ENCODE peak calls at places on chromosomes 6 and 20, in seven cellular contexts. W is fibroblast of the aortic adventitia; O is cardiac muscle cell; F is ecto neural progenitor cell; S is H9; Q is posterior vena cava; Y is activated CD4-positive, alpha-beta T cell treated with anti-CD3 and anti-CD28 coated beads, Interleukin-2, amount 50 U/mL, for 1 hour. B is an unnamed sample.

GRCh38 chr6:39816744-39817143 is 24.6 kb downstream of the DAAM2 start:
- DNase-seq in W (peak), O (no peak), F (no peak), S (no peak), Q (no peak), Y (no peak), B (no peak)

GRCh38 chr6:147268254-147268653 is 64.0 kb downstream of the STXBP5 start:
- DNase-seq in W (peak), O (no peak), F (no peak), S (no peak), Q (no peak), Y (no peak), B (no peak)

GRCh38 chr6:90681863-90682262 is 95.0 kb upstream of the MAP3K7 start:
- DNase-seq in W (no peak), O (no peak), F (no peak), S (no peak), Q (no peak), Y (no peak), B (no peak)

GRCh38 chr20:33296206-33296605 is 13.2 kb downstream of the BPIFB1 start:
- DNase-seq in W (no peak), O (no peak), F (no peak), S (no peak), Q (no peak), Y (no peak), B (no peak)

GRCh38 chr6:5379647-5380242 is 118.4 kb downstream of the FARS2 start:
- DNase-seq in W (peak), O (peak), F (no peak), S (peak), Q (no peak), Y (no peak), B (no peak)

GRCh38 chr6:37680668-37681067 is 17.0 kb downstream of the MDGA1 start:
- DNase-seq in W (peak), O (no peak), F (no peak), S (no peak), Q (no peak), Y (no peak), B (no peak)

GRCh38 chr20:57698867-57699275 is 10.9 kb downstream of the PMEPA1 start:
- DNase-seq in W (peak), O (no peak), F (no peak), S (no peak), Q (no peak), Y (no peak), B (no peak)

GRCh38 chr20:5390719-5391118 is 74.0 kb upstream of the PROKR2 start:
- DNase-seq in W (no peak), O (no peak), F (no peak), S (no peak), Q (no peak), Y (no peak), B (no peak)

GRCh38 chr6:22892452-22892851 is 323.1 kb downstream of the HDGFL1 start:
- DNase-seq in W (peak), O (no peak), F (no peak), S (no peak), Q (no peak), Y (no peak), B (no peak)

GRCh38 chr20:17504898-17505663 is 26.1 kb downstream of the BFSP1 start:
- DNase-seq in W (peak), O (peak), F (peak), S (peak), Q (peak), Y (peak), B (peak)

GRCh38 chr6:149248688-149249369 is 68.7 kb upstream of the TAB2 start:
- DNase-seq in W (no peak), O (peak), F (no peak), S (no peak), Q (no peak), Y (peak), B (peak)

GRCh38 chr20:4130404-4131189 is 115.2 kb upstream of the RNF24 start:
- DNase-seq in W (peak), O (no peak), F (no peak), S (no peak), Q (no peak), Y (no peak), B (no peak)

GRCh38 chr6:72246926-72247325 is 360.6 kb downstream of the RIMS1 start:
- DNase-seq in W (no peak), O (peak), F (no peak), S (peak), Q (no peak), Y (no peak), B (no peak)